ENCODE peak calls at places on chromosomes 4 and X, in four cellular contexts. One of them, this sample, is unnamed.

GRCh38 chr4:963276-964225 is 9.8 kb downstream of the DGKQ start:
- DNase-seq in cardiac muscle cell: no peak
- DNase-seq in AG04450: no peak
- DNase-seq in heart right ventricle: peak
- DNase-seq in this sample: no peak

GRCh38 chrX:103791826-103792458 is 15.3 kb downstream of the PLP1 start:
- DNase-seq in cardiac muscle cell: no peak
- DNase-seq in AG04450: no peak
- DNase-seq in heart right ventricle: no peak
- DNase-seq in this sample: no peak

GRCh38 chrX:133776072-133776471 is 209.3 kb downstream of the GPC3 start:
- DNase-seq in cardiac muscle cell: peak
- DNase-seq in AG04450: no peak
- DNase-seq in heart right ventricle: no peak
- DNase-seq in this sample: no peak

GRCh38 chrX:71056857-71057256 is 11.3 kb downstream of the SNX12 start:
- DNase-seq in cardiac muscle cell: no peak
- DNase-seq in AG04450: no peak
- DNase-seq in heart right ventricle: no peak
- DNase-seq in this sample: no peak

GRCh38 chrX:1421433-1422134 is 29.7 kb upstream of the SLC25A6 start:
- DNase-seq in cardiac muscle cell: no peak
- DNase-seq in AG04450: no peak
- DNase-seq in heart right ventricle: no peak
- DNase-seq in this sample: no peak

GRCh38 chrX:47613082-47613481 is 6.6 kb downstream of the SYN1 start:
- DNase-seq in cardiac muscle cell: no peak
- DNase-seq in AG04450: no peak
- DNase-seq in heart right ventricle: no peak
- DNase-seq in this sample: no peak

GRCh38 chrX:84441143-84441542 is 61.1 kb downstream of the HDX start:
- DNase-seq in cardiac muscle cell: no peak
- DNase-seq in AG04450: peak
- DNase-seq in heart right ventricle: no peak
- DNase-seq in this sample: no peak

GRCh38 chr4:126939401-126939800 is 693.4 kb upstream of the INTU start:
- DNase-seq in cardiac muscle cell: no peak
- DNase-seq in AG04450: peak
- DNase-seq in heart right ventricle: no peak
- DNase-seq in this sample: peak

GRCh38 chrX:67544871-67545771 is 1.3 kb downstream of the AR start:
- DNase-seq in cardiac muscle cell: no peak
- DNase-seq in AG04450: no peak
- DNase-seq in heart right ventricle: peak
- DNase-seq in this sample: peak

GRCh38 chr4:26584725-26585124 is 841 bp downstream of the TBC1D19 start:
- DNase-seq in cardiac muscle cell: no peak
- DNase-seq in AG04450: no peak
- DNase-seq in heart right ventricle: no peak
- DNase-seq in this sample: no peak

GRCh38 chr4:26583538-26583864 is 383 bp upstream of the TBC1D19 start:
- DNase-seq in cardiac muscle cell: no peak
- DNase-seq in AG04450: no peak
- DNase-seq in heart right ventricle: no peak
- DNase-seq in this sample: no peak

GRCh38 chr4:26589699-26590098 is 5.8 kb downstream of the TBC1D19 start:
- DNase-seq in cardiac muscle cell: no peak
- DNase-seq in AG04450: no peak
- DNase-seq in heart right ventricle: no peak
- DNase-seq in this sample: peak

GRCh38 chr4:26579169-26579568 is 4.7 kb upstream of the TBC1D19 start:
- DNase-seq in cardiac muscle cell: no peak
- DNase-seq in AG04450: no peak
- DNase-seq in heart right ventricle: no peak
- DNase-seq in this sample: no peak

GRCh38 chr4:26583865-26584652 is at the start of gene TBC1D19:
- DNase-seq in cardiac muscle cell: peak
- DNase-seq in AG04450: peak
- DNase-seq in heart right ventricle: peak
- DNase-seq in this sample: peak
- TF ChIP-seq CTCF in cardiac muscle cell: no peak
- TF ChIP-seq CTCF in AG04450: no peak
- TF ChIP-seq CTCF in heart right ventricle: no peak
- TF ChIP-seq CTCF in this sample: peak

GRCh38 chr4:184498598-184498997 is 24.2 kb upstream of the IRF2 start:
- DNase-seq in cardiac muscle cell: no peak
- DNase-seq in AG04450: no peak
- DNase-seq in heart right ventricle: no peak
- DNase-seq in this sample: no peak

GRCh38 chr4:184506527-184507121 is 32.3 kb upstream of the IRF2 start:
- DNase-seq in cardiac muscle cell: no peak
- DNase-seq in AG04450: no peak
- DNase-seq in heart right ventricle: no peak
- DNase-seq in this sample: no peak

GRCh38 chr4:184504385-184504784 is 30.0 kb upstream of the IRF2 start:
- DNase-seq in cardiac muscle cell: no peak
- DNase-seq in AG04450: no peak
- DNase-seq in heart right ventricle: no peak
- DNase-seq in this sample: no peak

DNA sequence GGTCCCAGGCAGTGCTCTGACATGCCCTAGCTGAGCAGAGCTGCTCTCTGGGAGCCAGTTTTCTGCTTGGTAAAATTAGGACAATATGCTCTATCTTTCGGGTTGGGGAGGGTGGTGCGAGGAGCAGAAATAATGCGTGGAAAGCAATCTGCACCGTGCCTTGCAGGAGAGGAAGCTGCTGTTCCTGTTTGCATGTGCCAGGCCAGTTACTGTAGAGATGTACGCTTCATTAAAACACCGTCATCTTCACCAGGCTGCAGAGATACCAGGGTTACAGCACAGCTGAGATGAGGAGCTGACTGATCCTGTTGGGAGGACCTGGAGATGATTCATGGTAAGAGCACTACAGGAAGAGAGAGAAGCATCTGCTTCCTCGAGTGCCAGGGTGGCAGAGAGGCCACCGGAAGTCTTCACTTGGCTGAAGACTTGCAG is 29.5 kb upstream of the IRF2 start:
- DNase-seq in cardiac muscle cell: no peak
- DNase-seq in AG04450: no peak
- DNase-seq in heart right ventricle: no peak
- DNase-seq in this sample: peak
- H3K27ac ChIP-seq in cardiac muscle cell: no peak
- H3K27ac ChIP-seq in AG04450: no peak
- H3K27ac ChIP-seq in heart right ventricle: no peak
- H3K27ac ChIP-seq in this sample: no peak

GRCh38 chr4:85658766-85659439 is 184.0 kb downstream of the ARHGAP24 start:
- DNase-seq in cardiac muscle cell: no peak
- DNase-seq in AG04450: no peak
- DNase-seq in heart right ventricle: no peak
- DNase-seq in this sample: no peak
- TF ChIP-seq CTCF in cardiac muscle cell: no peak
- TF ChIP-seq CTCF in AG04450: no peak
- TF ChIP-seq CTCF in heart right ventricle: no peak
- TF ChIP-seq CTCF in this sample: peak

GRCh38 chrX:19870206-19870605 is 17.2 kb downstream of the SH3KBP1 start:
- DNase-seq in cardiac muscle cell: no peak
- DNase-seq in AG04450: no peak
- DNase-seq in heart right ventricle: no peak
- DNase-seq in this sample: no peak
- H3K27ac ChIP-seq in cardiac muscle cell: no peak
- H3K27ac ChIP-seq in AG04450: no peak
- H3K27ac ChIP-seq in heart right ventricle: no peak
- H3K27ac ChIP-seq in this sample: no peak

GRCh38 chr4:25792200-25792791 is 70.5 kb downstream of the SEL1L3 start:
- DNase-seq in cardiac muscle cell: peak
- DNase-seq in AG04450: no peak
- DNase-seq in heart right ventricle: no peak
- DNase-seq in this sample: no peak
- TF ChIP-seq CTCF in cardiac muscle cell: peak
- TF ChIP-seq CTCF in AG04450: peak
- TF ChIP-seq CTCF in heart right ventricle: peak
- TF ChIP-seq CTCF in this sample: peak

GRCh38 chrX:18436017-18436416 is 10.6 kb downstream of the CDKL5 start:
- DNase-seq in cardiac muscle cell: no peak
- DNase-seq in AG04450: no peak
- DNase-seq in heart right ventricle: no peak
- DNase-seq in this sample: no peak
- H3K27ac ChIP-seq in cardiac muscle cell: no peak
- H3K27ac ChIP-seq in AG04450: no peak
- H3K27ac ChIP-seq in heart right ventricle: no peak
- H3K27ac ChIP-seq in this sample: no peak

DNA sequence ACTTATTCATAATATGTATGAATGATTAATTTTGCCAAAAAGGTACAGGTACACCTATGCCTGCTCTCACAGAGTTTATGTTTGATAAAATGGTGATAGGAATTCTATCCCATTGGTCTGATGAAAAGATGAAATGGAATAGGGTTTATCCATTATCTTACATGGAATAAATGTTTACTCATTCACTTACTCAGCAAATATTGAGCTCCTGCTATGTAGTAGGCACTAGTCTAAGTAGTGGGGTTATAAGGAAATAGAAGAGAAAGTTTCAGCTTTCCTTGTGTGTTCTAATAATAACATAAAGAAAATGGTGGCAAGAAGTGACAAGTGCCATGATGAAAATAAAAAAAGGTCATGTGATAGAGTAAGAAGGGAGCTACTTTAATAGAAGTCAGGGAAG is 12.4 kb upstream of the SLC10A7 start:
- DNase-seq in cardiac muscle cell: no peak
- DNase-seq in AG04450: no peak
- DNase-seq in heart right ventricle: no peak
- DNase-seq in this sample: no peak
- TF ChIP-seq CTCF in cardiac muscle cell: no peak
- TF ChIP-seq CTCF in AG04450: no peak
- TF ChIP-seq CTCF in heart right ventricle: no peak
- TF ChIP-seq CTCF in this sample: no peak

This sample was measured in foreskin keratinocyte.